ENCODE peak calls at places on chromosomes 3 and 15, in seven cellular contexts. C, I, T, W, R, L and K are unnamed samples.

GRCh38 chr15:48086582-48086981 is 34.2 kb upstream of the SLC24A5 start:
- DNase-seq in C (no peak), I (no peak), T (no peak), W (no peak), R (no peak), L (no peak), K (no peak)

GRCh38 chr3:105822171-105823123 is 46.4 kb downstream of the CBLB start:
- DNase-seq in C (no peak), I (no peak), T (no peak), W (no peak), R (no peak), L (no peak), K (peak; percentile 24)

GRCh38 chr3:67688231-67688630 is 33.8 kb upstream of the SUCLG2 start:
- DNase-seq in C (no peak), I (no peak), T (no peak), W (no peak), R (no peak), L (no peak), K (no peak)

GRCh38 chr3:133208184-133208583 is 170.0 kb downstream of the TMEM108 start:
- DNase-seq in C (no peak), I (no peak), T (peak; percentile 25), W (no peak), R (no peak), L (no peak), K (no peak)

GRCh38 chr3:11522953-11523792 is 120.5 kb downstream of the VGLL4 start:
- DNase-seq in C (no peak), I (no peak), T (no peak), W (no peak), R (peak; percentile 33), L (no peak), K (peak; percentile 34)

GRCh38 chr3:14434541-14435151 is 32.2 kb downstream of the SLC6A6 start:
- DNase-seq in C (no peak), I (no peak), T (no peak), W (no peak), R (no peak), L (no peak), K (no peak)

GRCh38 chr15:47727137-47727536 is 9.8 kb downstream of the SEMA6D start:
- DNase-seq in C (no peak), I (peak; percentile 26), T (no peak), W (no peak), R (no peak), L (no peak), K (no peak)

GRCh38 chr15:32668942-32669341 is 27.4 kb downstream of the SCG5 start:
- DNase-seq in C (no peak), I (no peak), T (peak; percentile 96), W (peak; percentile 77), R (no peak), L (peak; percentile 51), K (no peak)

GRCh38 chr3:73143821-73144237 is 82.4 kb downstream of the EBLN2 start:
- DNase-seq in C (no peak), I (no peak), T (no peak), W (no peak), R (no peak), L (no peak), K (no peak)

GRCh38 chr3:155370198-155370597 is 76.7 kb upstream of the STRIT1 start:
- DNase-seq in C (no peak), I (no peak), T (no peak), W (no peak), R (no peak), L (no peak), K (no peak)

GRCh38 chr3:177932750-177933660 is 603.2 kb upstream of the KCNMB2 start:
- DNase-seq in C (no peak), I (peak; percentile 67), T (no peak), W (no peak), R (peak; percentile 6), L (no peak), K (no peak)

GRCh38 chr3:68057637-68058320 is 403.4 kb upstream of the SUCLG2 start:
- DNase-seq in C (no peak), I (no peak), T (no peak), W (no peak), R (no peak), L (no peak), K (no peak)

GRCh38 chr3:64341355-64341754 is 116.1 kb upstream of the PRICKLE2 start:
- DNase-seq in C (no peak), I (no peak), T (peak; percentile 57), W (no peak), R (peak; percentile 56), L (no peak), K (peak; percentile 64)

GRCh38 chr3:11131371-11131770 is 22.9 kb upstream of the HRH1 start:
- DNase-seq in C (no peak), I (no peak), T (no peak), W (no peak), R (no peak), L (no peak), K (no peak)

GRCh38 chr3:193348686-193349085 is 29.9 kb downstream of the ATP13A5 start:
- DNase-seq in C (no peak), I (no peak), T (peak; percentile 21), W (no peak), R (no peak), L (no peak), K (no peak)

GRCh38 chr15:93418566-93418965 is 329.6 kb upstream of the RGMA start:
- DNase-seq in C (no peak), I (no peak), T (peak; percentile 87), W (no peak), R (no peak), L (no peak), K (no peak)
- H3K4ac ChIP-seq in C (no peak overlapping the region), I (no peak overlapping the region), T (no peak overlapping the region), W (no peak overlapping the region), R (no peak overlapping the region), L (no peak overlapping the region), K (no peak overlapping the region)

GRCh38 chr15:65183847-65184159 is 1.3 kb downstream of the CLPX start:
- DNase-seq in C (no peak), I (no peak), T (no peak), W (no peak), R (no peak), L (no peak), K (peak; percentile 31)

GRCh38 chr15:65184305-65184943 is 718 bp downstream of the CLPX start:
- DNase-seq in C (peak; percentile 42), I (peak; percentile 67), T (peak; percentile 78), W (peak; percentile 65), R (peak; percentile 57), L (no peak), K (peak; percentile 84)

GRCh38 chr15:65192016-65192415 is 6.9 kb upstream of the CLPX start:
- DNase-seq in C (no peak), I (no peak), T (peak; percentile 48), W (peak; percentile 42), R (peak; percentile 13), L (no peak), K (no peak)

GRCh38 chr15:65184944-65185717 is at the start of gene CLPX:
- DNase-seq in C (peak; percentile 83), I (peak; percentile 99), T (peak; percentile 98), W (peak; percentile 92), R (peak; percentile 89), L (peak; percentile 88), K (peak; percentile 90)

DNA sequence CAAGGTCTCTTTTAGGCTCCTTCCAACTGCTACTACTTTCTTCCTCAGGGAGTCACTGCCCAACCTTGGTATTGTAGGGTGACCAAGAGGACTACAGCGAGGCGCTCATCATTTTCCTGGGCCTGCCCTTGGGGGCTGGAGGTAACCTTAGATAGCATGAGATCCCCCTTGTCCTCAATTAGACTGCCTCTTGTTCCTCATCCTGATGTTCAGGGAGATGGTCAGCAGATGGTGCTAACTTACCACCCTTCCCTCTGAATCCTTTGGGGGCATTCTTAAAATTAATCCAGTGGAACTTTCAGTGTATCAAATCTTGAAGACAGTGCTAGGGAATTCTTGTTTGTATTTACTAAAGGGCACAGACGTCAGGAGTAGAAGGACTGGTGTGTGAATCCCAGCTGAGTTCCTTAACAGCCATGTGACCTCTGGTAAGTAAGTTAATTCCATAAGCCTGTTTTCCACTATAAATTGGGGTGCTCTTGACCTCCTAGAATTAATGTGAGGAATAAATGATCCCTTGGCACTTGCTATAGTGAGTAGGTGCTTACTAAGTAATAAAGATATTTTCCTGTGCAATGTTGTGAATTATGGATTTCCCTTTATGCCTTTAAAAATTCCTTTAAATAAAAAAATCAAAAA is 4.1 kb upstream of the CLPX start:
- DNase-seq in C (peak; percentile 57), I (peak; percentile 48), T (peak; percentile 78), W (peak; percentile 59), R (peak; percentile 67), L (peak; percentile 21), K (peak; percentile 74)
- H3K9ac ChIP-seq in C (no peak overlapping the region), I (no peak overlapping the region), T (no peak overlapping the region), W (no peak overlapping the region), R (no peak overlapping the region), L (no peak overlapping the region), K (no peak overlapping the region)

GRCh38 chr3:128281461-128282367 is 128.4 kb downstream of the EEFSEC start:
- DNase-seq in C (no peak), I (no peak), T (no peak), W (no peak), R (no peak), L (no peak), K (no peak)

GRCh38 chr3:128285042-128285924 is 132.0 kb downstream of the EEFSEC start:
- DNase-seq in C (no peak), I (peak; percentile 76), T (no peak), W (peak; percentile 19), R (no peak), L (no peak), K (no peak)

GRCh38 chr3:128283429-128283828 is 130.1 kb downstream of the EEFSEC start:
- DNase-seq in C (no peak), I (no peak), T (no peak), W (peak; percentile 15), R (no peak), L (no peak), K (no peak)

GRCh38 chr3:128280466-128281455 is 127.5 kb downstream of the EEFSEC start:
- DNase-seq in C (no peak), I (no peak), T (peak; percentile 91), W (peak; percentile 88), R (no peak), L (peak; percentile 51), K (no peak)

GRCh38 chr3:128282392-128283196 is 129.3 kb downstream of the EEFSEC start:
- DNase-seq in C (no peak), I (no peak), T (no peak), W (peak; percentile 52), R (peak; percentile 50), L (no peak), K (no peak)
- H3K79me1 ChIP-seq in C (no peaks in the 10 kb centered on the region), I (peaks cover 23% of the 10 kb centered on the region), T (no peaks in the 10 kb centered on the region), W (no peaks in the 10 kb centered on the region), R (peaks cover 7% of the 10 kb centered on the region), L (no peaks in the 10 kb centered on the region), K (no peaks in the 10 kb centered on the region)

GRCh38 chr3:78689378-78689777 is 1078.4 kb downstream of the ROBO1 start:
- DNase-seq in C (no peak), I (no peak), T (no peak), W (no peak), R (no peak), L (no peak), K (no peak)
- H3K4ac ChIP-seq in C (no peak overlapping the region), I (no peak overlapping the region), T (no peak overlapping the region), W (no peak overlapping the region), R (no peak overlapping the region), L (no peak overlapping the region), K (no peak overlapping the region)

GRCh38 chr3:99780749-99781148 is 36.9 kb upstream of the CMSS1 start:
- DNase-seq in C (no peak), I (no peak), T (no peak), W (no peak), R (no peak), L (no peak), K (no peak)
- H3K9ac ChIP-seq in C (no peak overlapping the region), I (no peak overlapping the region), T (no peak overlapping the region), W (no peak overlapping the region), R (no peak overlapping the region), L (no peak overlapping the region), K (no peak overlapping the region)

GRCh38 chr15:92603743-92604470 is 51.7 kb downstream of the FAM174B start:
- DNase-seq in C (no peak), I (peak; percentile 90), T (no peak), W (no peak), R (no peak), L (no peak), K (no peak)
- H3K79me1 ChIP-seq in C (no peaks in the 10 kb centered on the region), I (no peaks in the 10 kb centered on the region), T (no peaks in the 10 kb centered on the region), W (no peaks in the 10 kb centered on the region), R (no peaks in the 10 kb centered on the region), L (no peaks in the 10 kb centered on the region), K (no peaks in the 10 kb centered on the region)